ENCODE peak calls at places on chromosomes 4 and X, in nine cellular contexts. One of them, this sample, is unnamed.

GRCh38 chrX:115408736-115409390 is 119.3 kb downstream of the LUZP4 start:
- DNase-seq in fibroblast of lung: peak
- DNase-seq in psoas muscle: no peak
- DNase-seq in BE2C: no peak
- DNase-seq in upper lobe of left lung: no peak
- DNase-seq in tibial nerve: no peak
- DNase-seq in NB4: no peak
- DNase-seq in Peyer's patch: no peak
- DNase-seq in heart left ventricle: no peak
- DNase-seq in this sample: peak

GRCh38 chrX:134764202-134764785 is 106.0 kb upstream of the PLAC1 start:
- DNase-seq in psoas muscle: no peak
- DNase-seq in NB4: peak
- DNase-seq in tibial nerve: no peak
- DNase-seq in BE2C: no peak
- DNase-seq in heart left ventricle: no peak
- DNase-seq in upper lobe of left lung: no peak
- DNase-seq in fibroblast of lung: peak
- DNase-seq in Peyer's patch: no peak
- DNase-seq in this sample: peak

GRCh38 chrX:126770179-126770578 is 49.4 kb upstream of the PRR32 start:
- DNase-seq in NB4: peak
- DNase-seq in heart left ventricle: no peak
- DNase-seq in Peyer's patch: no peak
- DNase-seq in tibial nerve: peak
- DNase-seq in fibroblast of lung: no peak
- DNase-seq in psoas muscle: no peak
- DNase-seq in BE2C: no peak
- DNase-seq in upper lobe of left lung: no peak
- DNase-seq in this sample: no peak

GRCh38 chr4:119151161-119151560 is 15.5 kb downstream of the MYOZ2 start:
- DNase-seq in psoas muscle: no peak
- DNase-seq in heart left ventricle: peak
- DNase-seq in tibial nerve: no peak
- DNase-seq in upper lobe of left lung: no peak
- DNase-seq in fibroblast of lung: no peak
- DNase-seq in BE2C: no peak
- DNase-seq in Peyer's patch: no peak
- DNase-seq in NB4: no peak
- DNase-seq in this sample: no peak

GRCh38 chrX:129649268-129650182 is 5.2 kb downstream of the APLN start:
- DNase-seq in fibroblast of lung: peak
- DNase-seq in NB4: no peak
- DNase-seq in psoas muscle: no peak
- DNase-seq in upper lobe of left lung: no peak
- DNase-seq in heart left ventricle: no peak
- DNase-seq in tibial nerve: no peak
- DNase-seq in BE2C: no peak
- DNase-seq in Peyer's patch: no peak
- DNase-seq in this sample: no peak

GRCh38 chr4:182808673-182809416 is 108.3 kb downstream of the DCTD start:
- DNase-seq in tibial nerve: no peak
- DNase-seq in BE2C: no peak
- DNase-seq in psoas muscle: no peak
- DNase-seq in upper lobe of left lung: no peak
- DNase-seq in NB4: peak
- DNase-seq in fibroblast of lung: peak
- DNase-seq in heart left ventricle: no peak
- DNase-seq in Peyer's patch: no peak
- DNase-seq in this sample: no peak

GRCh38 chr4:79164961-79165610 is 160.8 kb downstream of the NAA11 start:
- DNase-seq in BE2C: no peak
- DNase-seq in psoas muscle: no peak
- DNase-seq in heart left ventricle: no peak
- DNase-seq in Peyer's patch: no peak
- DNase-seq in upper lobe of left lung: no peak
- DNase-seq in NB4: peak
- DNase-seq in tibial nerve: no peak
- DNase-seq in fibroblast of lung: no peak
- DNase-seq in this sample: no peak

GRCh38 chr4:78414116-78414515 is 137.5 kb upstream of the ANXA3 start:
- DNase-seq in BE2C: no peak
- DNase-seq in psoas muscle: no peak
- DNase-seq in NB4: no peak
- DNase-seq in tibial nerve: no peak
- DNase-seq in fibroblast of lung: peak
- DNase-seq in heart left ventricle: no peak
- DNase-seq in upper lobe of left lung: no peak
- DNase-seq in Peyer's patch: no peak
- DNase-seq in this sample: no peak

GRCh38 chr4:110508827-110509446 is 33.0 kb downstream of the ENPEP start:
- DNase-seq in upper lobe of left lung: no peak
- DNase-seq in BE2C: no peak
- DNase-seq in psoas muscle: no peak
- DNase-seq in heart left ventricle: no peak
- DNase-seq in tibial nerve: no peak
- DNase-seq in fibroblast of lung: peak
- DNase-seq in Peyer's patch: no peak
- DNase-seq in NB4: peak
- DNase-seq in this sample: peak

GRCh38 chr4:110514889-110515479 is 39.0 kb downstream of the ENPEP start:
- DNase-seq in upper lobe of left lung: no peak
- DNase-seq in fibroblast of lung: peak
- DNase-seq in tibial nerve: no peak
- DNase-seq in heart left ventricle: no peak
- DNase-seq in BE2C: no peak
- DNase-seq in psoas muscle: no peak
- DNase-seq in Peyer's patch: no peak
- DNase-seq in NB4: peak
- DNase-seq in this sample: peak

GRCh38 chr4:110512901-110513300 is 36.9 kb downstream of the ENPEP start:
- DNase-seq in heart left ventricle: no peak
- DNase-seq in psoas muscle: no peak
- DNase-seq in Peyer's patch: no peak
- DNase-seq in upper lobe of left lung: no peak
- DNase-seq in fibroblast of lung: no peak
- DNase-seq in BE2C: no peak
- DNase-seq in NB4: no peak
- DNase-seq in tibial nerve: no peak
- DNase-seq in this sample: no peak

GRCh38 chr4:110510282-110510681 is 34.3 kb downstream of the ENPEP start:
- DNase-seq in Peyer's patch: peak
- DNase-seq in NB4: no peak
- DNase-seq in psoas muscle: no peak
- DNase-seq in heart left ventricle: no peak
- DNase-seq in BE2C: no peak
- DNase-seq in upper lobe of left lung: no peak
- DNase-seq in tibial nerve: no peak
- DNase-seq in fibroblast of lung: no peak
- DNase-seq in this sample: no peak

DNA sequence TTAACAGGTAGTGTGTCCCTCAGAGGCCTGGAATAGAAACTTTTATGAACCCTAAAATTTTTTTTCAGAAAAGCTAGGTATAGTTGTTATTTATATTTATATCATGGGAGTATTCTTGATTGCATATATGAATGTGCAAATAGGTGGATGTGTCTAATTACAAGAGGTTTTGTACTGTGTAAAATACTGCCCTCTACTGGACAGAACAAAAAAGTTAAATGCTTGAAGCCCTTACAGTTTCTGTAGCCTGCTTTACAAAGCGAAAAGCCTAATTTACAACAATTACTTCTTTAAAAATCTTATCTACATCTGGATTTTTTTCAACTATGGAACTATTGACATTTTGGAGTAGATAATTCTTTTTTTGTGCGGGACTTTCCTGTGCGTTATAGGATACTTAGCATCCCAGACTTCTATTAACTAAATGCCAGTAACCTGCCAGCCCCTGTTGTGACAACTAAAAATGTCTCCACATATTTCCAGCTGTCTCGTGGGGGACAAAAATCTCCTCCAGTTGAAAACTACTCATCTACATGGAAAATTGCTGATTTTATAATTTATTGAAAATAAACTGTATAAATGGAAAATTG is 35.1 kb downstream of the ENPEP start:
- DNase-seq in tibial nerve: no peak
- DNase-seq in upper lobe of left lung: no peak
- DNase-seq in BE2C: no peak
- DNase-seq in heart left ventricle: no peak
- DNase-seq in NB4: peak
- DNase-seq in Peyer's patch: no peak
- DNase-seq in fibroblast of lung: peak
- DNase-seq in psoas muscle: no peak
- DNase-seq in this sample: peak
- TF ChIP-seq CTCF in tibial nerve: peak
- TF ChIP-seq CTCF in upper lobe of left lung: peak
- TF ChIP-seq CTCF in BE2C: peak
- TF ChIP-seq CTCF in heart left ventricle: peak
- TF ChIP-seq CTCF in NB4: no peak
- TF ChIP-seq CTCF in Peyer's patch: peak
- TF ChIP-seq CTCF in fibroblast of lung: peak
- TF ChIP-seq CTCF in psoas muscle: peak
- TF ChIP-seq CTCF in this sample: peak

DNA sequence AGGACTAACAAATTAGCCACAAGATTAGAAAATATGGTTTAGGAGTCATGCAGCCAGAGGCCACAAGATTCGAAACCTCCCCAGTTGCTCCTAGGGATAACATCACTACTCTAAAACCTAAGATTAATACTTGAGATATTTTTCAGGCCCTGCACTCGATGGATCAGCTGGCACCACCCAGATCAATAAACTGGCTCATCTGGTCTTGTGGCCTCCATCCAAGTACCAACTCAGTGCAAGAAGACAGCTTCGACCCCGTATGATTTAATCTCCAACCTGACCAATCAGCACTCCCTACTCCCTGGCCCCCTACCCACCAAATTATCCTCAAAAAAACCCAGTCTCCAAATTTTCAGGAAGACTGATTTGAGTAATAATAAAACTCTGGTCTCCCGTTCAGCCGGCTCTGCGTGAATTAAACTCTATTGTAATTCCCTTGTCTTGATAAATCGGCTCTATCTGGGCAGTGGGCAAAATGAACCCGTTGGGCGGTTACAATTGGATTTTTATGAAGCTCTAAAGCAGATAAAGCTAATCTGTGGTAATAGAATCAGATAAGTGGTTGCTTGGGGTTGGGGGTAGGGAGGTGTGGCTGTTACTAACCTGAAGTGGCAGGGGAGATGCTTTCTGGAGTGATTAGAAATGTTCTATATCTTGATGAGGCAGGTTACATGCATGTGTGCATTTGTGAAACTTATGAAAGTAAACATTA is 91.8 kb upstream of the ATXN3L start:
- DNase-seq in Peyer's patch: no peak
- DNase-seq in tibial nerve: no peak
- DNase-seq in upper lobe of left lung: no peak
- DNase-seq in BE2C: no peak
- DNase-seq in psoas muscle: no peak
- DNase-seq in NB4: no peak
- DNase-seq in fibroblast of lung: no peak
- DNase-seq in heart left ventricle: no peak
- DNase-seq in this sample: no peak
- H3K4me3 ChIP-seq in Peyer's patch: no peak
- H3K4me3 ChIP-seq in tibial nerve: no peak
- H3K4me3 ChIP-seq in upper lobe of left lung: no peak
- H3K4me3 ChIP-seq in BE2C: no peak
- H3K4me3 ChIP-seq in psoas muscle: no peak
- H3K4me3 ChIP-seq in NB4: no peak
- H3K4me3 ChIP-seq in fibroblast of lung: no peak
- H3K4me3 ChIP-seq in heart left ventricle: no peak
- H3K4me3 ChIP-seq in this sample: no peak

DNA sequence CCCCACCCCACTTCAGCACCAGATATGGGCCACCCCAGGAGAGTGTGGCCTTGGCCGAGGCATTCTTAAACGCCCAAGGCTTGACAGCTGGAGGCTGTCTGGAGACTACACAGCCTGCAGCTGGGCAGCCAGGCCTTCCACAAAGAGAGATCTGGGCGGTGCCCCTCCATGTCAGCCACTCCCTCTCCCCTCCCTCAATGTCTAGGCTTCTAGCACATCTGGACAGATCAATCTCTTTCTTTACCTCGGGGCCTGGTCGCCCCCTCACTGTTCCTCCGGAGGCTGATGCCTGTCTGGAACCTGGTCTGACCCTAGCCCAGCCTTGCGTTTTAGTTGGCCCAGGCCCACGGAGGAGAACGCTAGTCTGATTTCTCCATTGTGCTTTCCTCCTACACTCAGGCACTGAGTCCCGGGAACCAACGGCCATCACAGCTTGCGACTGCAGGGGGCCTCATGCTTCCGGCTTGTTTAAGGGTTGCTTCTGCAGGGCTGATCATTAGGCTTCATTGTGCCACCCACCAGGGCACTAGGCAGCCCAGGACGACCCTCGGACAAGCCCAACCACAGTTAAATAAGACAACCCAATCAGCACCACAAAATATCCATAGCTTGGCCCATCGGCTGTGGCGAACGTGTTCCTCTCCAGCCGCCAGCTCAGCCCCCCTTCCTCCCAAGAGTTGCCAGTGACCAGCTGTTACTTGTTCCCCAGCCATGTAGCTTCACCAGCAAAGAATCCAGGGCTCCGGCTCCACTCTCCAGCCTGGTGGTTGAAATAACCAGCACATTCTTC is 200.6 kb downstream of the BCOR start:
- DNase-seq in BE2C: peak
- DNase-seq in tibial nerve: no peak
- DNase-seq in fibroblast of lung: peak
- DNase-seq in Peyer's patch: no peak
- DNase-seq in psoas muscle: no peak
- DNase-seq in NB4: peak
- DNase-seq in upper lobe of left lung: peak
- DNase-seq in heart left ventricle: peak
- DNase-seq in this sample: peak
- TF ChIP-seq CTCF in BE2C: peak
- TF ChIP-seq CTCF in tibial nerve: no peak
- TF ChIP-seq CTCF in fibroblast of lung: no peak
- TF ChIP-seq CTCF in Peyer's patch: no peak
- TF ChIP-seq CTCF in psoas muscle: no peak
- TF ChIP-seq CTCF in NB4: peak
- TF ChIP-seq CTCF in upper lobe of left lung: no peak
- TF ChIP-seq CTCF in heart left ventricle: no peak
- TF ChIP-seq CTCF in this sample: no peak

GRCh38 chr4:126869967-126870366 is 762.8 kb upstream of the INTU start:
- DNase-seq in upper lobe of left lung: no peak
- DNase-seq in psoas muscle: no peak
- DNase-seq in NB4: no peak
- DNase-seq in BE2C: no peak
- DNase-seq in heart left ventricle: no peak
- DNase-seq in tibial nerve: no peak
- DNase-seq in fibroblast of lung: no peak
- DNase-seq in Peyer's patch: no peak
- DNase-seq in this sample: no peak

GRCh38 chr4:126874533-126874932 is 758.2 kb upstream of the INTU start:
- DNase-seq in fibroblast of lung: no peak
- DNase-seq in psoas muscle: no peak
- DNase-seq in tibial nerve: no peak
- DNase-seq in BE2C: no peak
- DNase-seq in upper lobe of left lung: no peak
- DNase-seq in Peyer's patch: no peak
- DNase-seq in NB4: no peak
- DNase-seq in heart left ventricle: no peak
- DNase-seq in this sample: no peak

DNA sequence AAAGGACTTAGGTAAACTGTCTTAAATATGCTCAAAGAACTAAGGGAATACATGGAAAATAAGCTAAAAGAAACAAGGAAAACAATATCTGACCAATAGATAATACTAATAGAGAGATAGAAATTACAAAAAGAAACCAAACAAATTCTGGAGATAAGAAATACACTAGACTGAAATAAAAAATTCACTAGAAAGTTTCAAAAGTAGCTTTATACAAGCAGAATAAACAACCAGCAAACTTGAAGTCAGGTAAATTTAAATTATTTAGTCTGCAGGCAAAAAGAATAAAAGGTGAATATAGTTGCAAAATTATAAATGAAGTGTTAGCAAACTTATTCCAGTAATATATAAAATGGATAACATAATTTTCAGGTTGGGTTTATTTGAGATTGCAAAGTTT is 760.9 kb upstream of the INTU start:
- DNase-seq in upper lobe of left lung: no peak
- DNase-seq in NB4: no peak
- DNase-seq in fibroblast of lung: no peak
- DNase-seq in BE2C: no peak
- DNase-seq in tibial nerve: no peak
- DNase-seq in psoas muscle: no peak
- DNase-seq in Peyer's patch: no peak
- DNase-seq in heart left ventricle: no peak
- DNase-seq in this sample: no peak
- H3K4me3 ChIP-seq in upper lobe of left lung: no peak
- H3K4me3 ChIP-seq in NB4: no peak
- H3K4me3 ChIP-seq in fibroblast of lung: no peak
- H3K4me3 ChIP-seq in BE2C: no peak
- H3K4me3 ChIP-seq in tibial nerve: no peak
- H3K4me3 ChIP-seq in psoas muscle: no peak
- H3K4me3 ChIP-seq in Peyer's patch: no peak
- H3K4me3 ChIP-seq in heart left ventricle: no peak
- H3K4me3 ChIP-seq in this sample: no peak

This sample was measured in astrocyte of the spinal cord.